ENCODE peak calls at places on chromosome 22, in four cellular contexts. H, J, L and E are unnamed samples.

GRCh38 chr22:20956258-20957117 is 10.6 kb upstream of the AIFM3 start:
- DNase-seq in H (peak; percentile 94), J (no peak), L (no peak), E (no peak)

GRCh38 chr22:50698546-50698945 is 25.9 kb downstream of the SHANK3 start:
- DNase-seq in H (no peak), L (no peak), J (no peak), E (no peak)

GRCh38 chr22:23718371-23719165 is 27.8 kb downstream of the RGL4 start:
- DNase-seq in J (no peak), H (no peak), L (no peak), E (no peak)

GRCh38 chr22:36048911-36049677 is 20.5 kb upstream of the RBFOX2 start:
- DNase-seq in J (no peak), L (no peak), H (no peak), E (no peak)

GRCh38 chr22:24736526-24737050 is 37.9 kb downstream of the PIWIL3 start:
- DNase-seq in H (no peak), J (no peak), L (no peak), E (no peak)

GRCh38 chr22:32660292-32660691 is 141.2 kb upstream of the TIMP3 start:
- DNase-seq in J (no peak), L (peak; percentile 59), H (peak; percentile 81), E (peak; percentile 10)

GRCh38 chr22:20205964-20206708 is 55.3 kb upstream of the CCDC188 start:
- DNase-seq in J (no peak), L (no peak), H (peak; percentile 71), E (peak; percentile 62)

GRCh38 chr22:30777589-30777988 is 82.9 kb downstream of the OSBP2 start:
- DNase-seq in J (no peak), L (no peak), H (no peak), E (no peak)

GRCh38 chr22:48369789-48370507 is 1457.7 kb downstream of the BRD1 start:
- DNase-seq in J (no peak), H (peak; percentile 82), L (no peak), E (no peak)